ENCODE peak calls at places on chromosomes 12 and 14, in eight cellular contexts. Y, O, S, M, P, W, E and A are unnamed samples.

GRCh38 chr12:61138381-61138759 is 1121.8 kb upstream of the USP15 start:
- DNase-seq in Y (no peak), W (no peak), E (no peak), S (no peak), O (no peak), P (no peak), M (no peak), A (no peak)

GRCh38 chr12:29320295-29321090 is 60.5 kb downstream of the ERGIC2 start:
- DNase-seq in W (no peak), E (no peak), P (no peak), Y (peak), M (peak), S (no peak), O (no peak), A (no peak)

GRCh38 chr14:94397899-94398479 is 9.6 kb upstream of the SERPINA1 start:
- DNase-seq in Y (no peak), M (no peak), S (no peak), W (no peak), E (no peak), O (no peak), P (no peak), A (no peak)

GRCh38 chr14:57352771-57353170 is 37.6 kb upstream of the NAA30 start:
- DNase-seq in P (no peak), O (no peak), Y (no peak), E (no peak), W (no peak), S (no peak), M (peak), A (no peak)

GRCh38 chr14:22915886-22916521 is 2.9 kb downstream of the RBM23 start:
- DNase-seq in Y (no peak), E (no peak), P (no peak), O (no peak), W (peak), M (no peak), S (no peak), A (no peak)

GRCh38 chr12:108257004-108257403 is 82.1 kb downstream of the CMKLR1 start:
- DNase-seq in S (no peak), W (no peak), Y (no peak), O (no peak), P (no peak), E (no peak), M (no peak), A (no peak)

GRCh38 chr12:52193991-52194390 is 2.2 kb upstream of the KRT80 start:
- DNase-seq in S (no peak), O (no peak), P (no peak), E (no peak), Y (no peak), M (no peak), W (no peak), A (no peak)

GRCh38 chr14:95535226-95536021 is 574 bp downstream of the GLRX5 start:
- DNase-seq in P (no peak), Y (no peak), O (peak), W (no peak), S (no peak), E (peak), M (no peak), A (no peak)

GRCh38 chr12:27610380-27610779 is 85.9 kb upstream of the REP15 start:
- DNase-seq in M (no peak), E (no peak), W (no peak), S (no peak), O (no peak), P (no peak), Y (no peak), A (no peak)

GRCh38 chr12:45130881-45131281 is 80.0 kb upstream of the DBX2 start:
- DNase-seq in S (peak), E (no peak), W (peak), P (no peak), M (peak), O (peak), Y (peak), A (peak)

GRCh38 chr12:67572492-67572891 is 76.1 kb upstream of the DYRK2 start:
- DNase-seq in Y (no peak), W (no peak), E (no peak), O (peak), P (no peak), S (no peak), M (no peak), A (no peak)

GRCh38 chr12:74431821-74432220 is 105.8 kb upstream of the ATXN7L3B start:
- DNase-seq in W (no peak), E (no peak), S (no peak), Y (no peak), M (peak), P (no peak), O (no peak), A (no peak)

GRCh38 chr14:104292084-104292970 is 153.9 kb downstream of the KIF26A start:
- DNase-seq in W (peak), E (peak), O (no peak), S (no peak), M (no peak), P (no peak), Y (no peak), A (no peak)

GRCh38 chr12:49899921-49900320 is 3.8 kb downstream of the FAIM2 start:
- DNase-seq in Y (no peak), O (no peak), M (no peak), W (no peak), P (no peak), E (peak), S (no peak), A (no peak)

GRCh38 chr12:40907115-40907521 is 214.9 kb downstream of the CNTN1 start:
- DNase-seq in O (no peak), S (no peak), E (no peak), Y (no peak), W (no peak), M (peak), P (no peak), A (no peak)

GRCh38 chr12:124347805-124348658 is 53.1 kb downstream of the RFLNA start:
- DNase-seq in P (no peak), Y (no peak), M (peak), O (peak), S (peak), E (peak), W (no peak), A (peak)

GRCh38 chr14:67970923-67971322 is 151.3 kb downstream of the RAD51B start:
- DNase-seq in P (no peak), E (no peak), W (no peak), Y (no peak), O (no peak), M (peak), S (no peak), A (no peak)

GRCh38 chr12:108789546-108789945 is 58.2 kb upstream of the CORO1C start:
- DNase-seq in M (no peak), S (no peak), W (no peak), P (no peak), E (peak), O (no peak), Y (no peak), A (no peak)

GRCh38 chr12:52850681-52851080 is 1.9 kb upstream of the KRT78 start:
- DNase-seq in S (no peak), M (no peak), W (no peak), P (no peak), O (no peak), Y (no peak), E (no peak), A (no peak)

GRCh38 chr12:49777800-49778748 is 36.7 kb downstream of the TMBIM6 start:
- DNase-seq in Y (no peak), E (peak), S (peak), M (peak), W (peak), P (peak), O (peak), A (peak)

GRCh38 chr12:57031228-57031670 is 14.9 kb upstream of the TAC3 start:
- DNase-seq in O (no peak), M (no peak), W (no peak), Y (no peak), S (no peak), E (no peak), P (no peak), A (no peak)

GRCh38 chr14:101412741-101413140 is 148.6 kb upstream of the DIO3 start:
- DNase-seq in O (no peak), Y (no peak), M (peak), P (no peak), E (no peak), S (no peak), W (no peak), A (no peak)

GRCh38 chr14:98138666-98139065 is 1133.3 kb downstream of the BCL11B start:
- DNase-seq in P (peak), S (peak), O (peak), W (no peak), M (no peak), Y (no peak), E (no peak), A (peak)

GRCh38 chr12:125185740-125186470 is 120.7 kb downstream of the AACS start:
- DNase-seq in E (peak), Y (no peak), S (peak), P (no peak), W (peak), O (peak), M (peak), A (no peak)

GRCh38 chr12:60805340-60805739 is 1209.5 kb downstream of the SLC16A7 start:
- DNase-seq in Y (no peak), E (no peak), M (no peak), O (no peak), S (no peak), P (no peak), W (no peak), A (no peak)

GRCh38 chr14:36325853-36326252 is 5.4 kb upstream of the MBIP start:
- DNase-seq in M (no peak), Y (no peak), S (no peak), E (no peak), P (no peak), W (no peak), O (no peak), A (no peak)

GRCh38 chr12:39235990-39236767 is 206.7 kb downstream of the KIF21A start:
- DNase-seq in P (no peak), E (no peak), O (no peak), W (no peak), Y (no peak), M (peak), S (no peak), A (no peak)

GRCh38 chr14:90454041-90455000 is 57.5 kb downstream of the CALM1 start:
- DNase-seq in P (no peak), O (peak), W (peak), M (peak), Y (no peak), S (peak), E (peak), A (no peak)

GRCh38 chr12:69534389-69534822 is 50.9 kb upstream of the CCT2 start:
- DNase-seq in Y (peak), W (peak), S (peak), P (no peak), E (no peak), O (peak), M (peak), A (no peak)